ENCODE peak calls at places on chromosomes 4 and X, in nine cellular contexts. R is SK-N-SH, U is breast epithelium, Z is RWPE2, Q is suprapubic skin, P is K562, N is MM.1S, H is HCT116, C is mucosa of descending colon. K is an unnamed sample.

GRCh38 chr4:8911311-8912088 is 39.9 kb upstream of the HMX1 start:
- DNase-seq in R (peak; percentile 84), U (peak; percentile 19), Z (peak; percentile 49), Q (peak; percentile 45), P (no peak), N (no peak), H (no peak), C (no peak), K (no peak)

GRCh38 chr4:174437756-174438155 is 84.5 kb downstream of the HPGD start:
- DNase-seq in R (no peak), U (no peak), Z (no peak), Q (no peak), P (no peak), N (no peak), H (no peak), C (no peak), K (no peak)

GRCh38 chr4:4461850-4462249 is 74.9 kb downstream of the NSG1 start:
- DNase-seq in R (peak; percentile 65), U (peak; percentile 19), Z (no peak), Q (no peak), P (no peak), N (no peak), H (no peak), C (peak; percentile 67), K (peak; percentile 40)

GRCh38 chrX:108439434-108439883 is at the start of gene COL4A5:
- DNase-seq in R (no peak), U (peak; percentile 42), Z (peak; percentile 68), Q (no peak), P (peak; percentile 62), N (peak; percentile 69), H (peak; percentile 80), C (no peak), K (no peak)

GRCh38 chrX:80139564-80139963 is 125.0 kb downstream of the TBX22 start:
- DNase-seq in R (no peak), U (no peak), Z (no peak), Q (no peak), P (no peak), N (no peak), H (no peak), C (no peak), K (no peak)

GRCh38 chr4:71296945-71297344 is 41.9 kb upstream of the SLC4A4 start:
- DNase-seq in R (no peak), U (peak; percentile 23), Z (no peak), Q (no peak), P (no peak), N (no peak), H (no peak), C (no peak), K (no peak)

GRCh38 chrX:39985551-39985950 is 112.2 kb downstream of the BCOR start:
- DNase-seq in R (no peak), U (no peak), Z (no peak), Q (no peak), P (no peak), N (no peak), H (no peak), C (no peak), K (no peak)

GRCh38 chrX:140764401-140764919 is 54.9 kb downstream of the LINC00632 start:
- DNase-seq in R (peak; percentile 22), U (no peak), Z (no peak), Q (peak; percentile 61), P (no peak), N (peak; percentile 11), H (no peak), C (peak; percentile 41), K (no peak)

GRCh38 chr4:25439913-25440477 is 62.9 kb downstream of the ANAPC4 start:
- DNase-seq in R (peak; percentile 71), U (peak; percentile 41), Z (no peak), Q (no peak), P (peak; percentile 79), N (peak; percentile 77), H (peak; percentile 45), C (no peak), K (peak; percentile 43)

GRCh38 chr4:40325406-40326019 is 9.6 kb upstream of the CHRNA9 start:
- DNase-seq in R (peak; percentile 67), U (peak; percentile 36), Z (no peak), Q (no peak), P (peak; percentile 76), N (peak; percentile 82), H (peak; percentile 58), C (no peak), K (peak; percentile 49)

GRCh38 chrX:9902651-9903050 is 64.5 kb upstream of the CLDN34 start:
- DNase-seq in R (no peak), U (peak; percentile 59), Z (no peak), Q (no peak), P (no peak), N (no peak), H (no peak), C (no peak), K (no peak)

GRCh38 chr4:82797048-82797590 is 1.5 kb downstream of the SCD5 start:
- DNase-seq in R (peak; percentile 39), U (no peak), Z (no peak), Q (no peak), P (no peak), N (no peak), H (no peak), C (no peak), K (no peak)

GRCh38 chrX:125651426-125651825 is 331.8 kb downstream of the TEX13C start:
- DNase-seq in R (no peak), U (no peak), Z (no peak), Q (no peak), P (no peak), N (no peak), H (no peak), C (no peak), K (no peak)

GRCh38 chr4:41857225-41857624 is 78.0 kb upstream of the TMEM33 start:
- DNase-seq in R (peak; percentile 69), U (no peak), Z (no peak), Q (no peak), P (no peak), N (no peak), H (no peak), C (no peak), K (no peak)

GRCh38 chrX:39613997-39614679 is 483.6 kb downstream of the BCOR start:
- DNase-seq in R (peak; percentile 59), U (peak; percentile 70), Z (no peak), Q (no peak), P (no peak), N (peak; percentile 92), H (no peak), C (no peak), K (peak; percentile 26)

GRCh38 chr4:41334182-41334581 is 77.5 kb downstream of the UCHL1 start:
- DNase-seq in R (no peak), U (peak; percentile 26), Z (no peak), Q (no peak), P (no peak), N (no peak), H (no peak), C (no peak), K (no peak)

GRCh38 chrX:821311-822178 is 191.0 kb downstream of the SHOX start:
- DNase-seq in R (no peak), U (no peak), Z (no peak), Q (no peak), P (no peak), N (no peak), H (no peak), C (no peak), K (no peak)

GRCh38 chrX:150573702-150574101 is 5.3 kb downstream of the MTM1 start:
- DNase-seq in R (no peak), U (no peak), Z (no peak), Q (no peak), P (no peak), N (no peak), H (no peak), C (no peak), K (no peak)
- H3K4me1 ChIP-seq in R (no peaks in the 10 kb centered on the region), U (no peaks in the 10 kb centered on the region), Z (peaks cover 61% of the 10 kb centered on the region), Q (peaks cover 43% of the 10 kb centered on the region), P (peaks cover 25% of the 10 kb centered on the region), N (peaks cover 31% of the 10 kb centered on the region), H (peaks cover 57% of the 10 kb centered on the region), C (peaks cover 11% of the 10 kb centered on the region), K (peaks cover 83% of the 10 kb centered on the region)

DNA sequence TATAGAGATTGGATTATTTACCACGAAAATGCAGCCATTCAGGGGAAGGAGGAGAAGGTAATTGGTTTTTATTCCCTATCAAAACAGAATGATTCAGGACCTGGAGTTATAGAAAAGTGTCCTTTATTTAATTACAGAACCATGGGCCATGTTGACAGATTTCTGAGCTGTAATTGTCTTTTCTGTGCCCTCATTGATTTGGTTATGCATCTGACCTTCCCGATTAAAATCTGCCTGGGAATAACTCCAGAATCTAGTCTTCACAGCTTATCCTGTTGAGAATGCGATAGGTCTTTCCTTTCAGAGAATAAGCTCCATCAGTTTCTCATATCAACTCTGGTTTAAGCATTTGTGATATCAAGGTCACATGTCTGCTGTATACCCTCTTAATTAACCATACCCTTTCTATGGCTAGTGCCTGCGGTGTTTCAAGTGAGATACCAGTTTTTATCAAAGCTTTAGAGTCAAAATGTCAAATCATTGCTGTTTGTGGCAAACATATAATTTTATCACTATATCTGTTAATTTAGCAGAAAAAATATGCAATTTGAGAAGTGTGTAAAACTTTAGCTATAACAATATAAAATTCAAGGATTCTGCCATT is 37.2 kb upstream of the ANK2 start:
- DNase-seq in R (peak; percentile 55), U (no peak), Z (no peak), Q (no peak), P (no peak), N (no peak), H (no peak), C (no peak), K (no peak)
- TF ChIP-seq CTCF in R (no peak), U (no peak), Z (no peak), Q (no peak), P (no peak), N (no peak), H (no peak), C (no peak), K (no peak)

GRCh38 chr4:73704314-73705055 is 35.9 kb upstream of the CXCL8 start:
- DNase-seq in R (no peak), U (peak; percentile 71), Z (peak; percentile 81), Q (peak; percentile 74), P (peak; percentile 28), N (no peak), H (peak; percentile 82), C (no peak), K (no peak)

GRCh38 chr4:73703320-73703719 is 37.0 kb upstream of the CXCL8 start:
- DNase-seq in R (no peak), U (no peak), Z (no peak), Q (no peak), P (peak; percentile 16), N (no peak), H (no peak), C (no peak), K (no peak)

GRCh38 chr4:73705056-73705432 is 35.3 kb upstream of the CXCL8 start:
- DNase-seq in R (no peak), U (no peak), Z (no peak), Q (no peak), P (no peak), N (no peak), H (no peak), C (no peak), K (no peak)

GRCh38 chr4:73701116-73701515 is 39.3 kb upstream of the CXCL8 start:
- DNase-seq in R (no peak), U (no peak), Z (no peak), Q (no peak), P (no peak), N (no peak), H (no peak), C (no peak), K (no peak)

GRCh38 chr4:73702796-73703287 is 37.5 kb upstream of the CXCL8 start:
- DNase-seq in R (no peak), U (no peak), Z (no peak), Q (no peak), P (no peak), N (no peak), H (no peak), C (no peak), K (no peak)
- H3K4me1 ChIP-seq in R (peaks cover 32% of the 10 kb centered on the region), U (no peaks in the 10 kb centered on the region), Z (peaks cover 73% of the 10 kb centered on the region), Q (peaks cover 24% of the 10 kb centered on the region), P (peaks cover 54% of the 10 kb centered on the region), N (no peaks in the 10 kb centered on the region), H (peaks cover 34% of the 10 kb centered on the region), C (no peaks in the 10 kb centered on the region), K (no peaks in the 10 kb centered on the region)

GRCh38 chr4:20395160-20395773 is 143.6 kb downstream of the SLIT2 start:
- DNase-seq in R (no peak), U (no peak), Z (no peak), Q (no peak), P (peak; percentile 20), N (no peak), H (peak; percentile 37), C (no peak), K (no peak)
- TF ChIP-seq CTCF in R (peak; percentile 70), U (peak; percentile 16), Z (peak; percentile 74), Q (peak; percentile 23), P (peak; percentile 49), N (peak; percentile 72), H (peak; percentile 80), C (peak; percentile 11), K (no peak)

K was measured in CD8-positive, alpha-beta T cell.